ENCODE peak calls at places on chromosomes 11 and 22, in nine cellular contexts. Y, V, Z, N, U, G, H, W and P are unnamed samples. For H3K4me1, the result is how much of the 10 kb centered on the place peaks cover.

GRCh38 chr11:75810637-75811383 is 4.2 kb upstream of the UVRAG start:
- DNase-seq in G (no peak), Y (no peak), N (no peak), V (no peak), U (no peak), H (no peak), W (no peak), Z (no peak), P (no peak)

GRCh38 chr11:69686452-69686851 is 11.3 kb upstream of the LTO1 start:
- DNase-seq in G (no peak), Y (no peak), Z (no peak), U (no peak), H (no peak), V (no peak), N (no peak), W (no peak), P (no peak)

GRCh38 chr11:93571612-93572011 is 28.4 kb upstream of the SMCO4 start:
- DNase-seq in Z (no peak), Y (no peak), V (no peak), N (no peak), H (no peak), U (no peak), G (no peak), W (no peak), P (no peak)

GRCh38 chr11:1208361-1209261 is 14.3 kb upstream of the MUC5B start:
- DNase-seq in Z (peak), Y (peak), U (peak), G (no peak), H (no peak), N (no peak), V (peak), W (peak), P (peak)

GRCh38 chr22:31346733-31347250 is 646 bp upstream of the PATZ1 start:
- DNase-seq in G (peak), U (peak), N (peak), V (peak), H (peak), Y (peak), W (peak), Z (peak), P (no peak)

GRCh38 chr11:59556115-59556882 is 45.0 kb downstream of the OR4D9 start:
- DNase-seq in V (no peak), Z (no peak), N (peak), Y (no peak), U (peak), W (no peak), H (peak), G (peak), P (no peak)

GRCh38 chr11:7672276-7672959 is 882 bp downstream of the CYB5R2 start:
- DNase-seq in H (no peak), U (no peak), Z (no peak), V (no peak), G (no peak), Y (no peak), N (no peak), W (peak), P (no peak)

GRCh38 chr11:79259800-79260199 is 181.0 kb downstream of the TENM4 start:
- DNase-seq in W (no peak), G (no peak), Y (no peak), Z (no peak), U (no peak), N (peak), H (no peak), V (no peak), P (no peak)

GRCh38 chr11:112451250-112451649 is 190.6 kb upstream of the PLET1 start:
- DNase-seq in Z (no peak), W (no peak), N (no peak), H (no peak), U (no peak), V (no peak), Y (no peak), G (no peak), P (no peak)

GRCh38 chr11:95322546-95322945 is 91.5 kb upstream of the SESN3 start:
- DNase-seq in V (no peak), U (no peak), G (peak), N (no peak), W (no peak), H (no peak), Z (no peak), Y (no peak), P (no peak)

GRCh38 chr11:9001736-9002135 is 2.1 kb downstream of the NRIP3 start:
- DNase-seq in N (peak), V (no peak), G (peak), Z (no peak), H (no peak), W (no peak), Y (no peak), U (no peak), P (no peak)

GRCh38 chr11:84518601-84519183 is 1108.5 kb downstream of the DLG2 start:
- DNase-seq in Z (no peak), H (no peak), Y (no peak), W (no peak), U (no peak), G (no peak), V (no peak), N (no peak), P (no peak)
- H3K4me1 ChIP-seq in Z (under half), H (under half), Y (under half), W (under half), U (under half), G (under half), V (under half), N (under half), P (under half)

GRCh38 chr22:49928185-49928495 is 9.7 kb downstream of the CRELD2 start:
- DNase-seq in Z (peak), W (no peak), Y (no peak), H (no peak), V (no peak), N (no peak), G (no peak), U (no peak), P (no peak)
- H3K4me1 ChIP-seq in Z (under half), W (under half), Y (under half), H (under half), V (under half), N (under half), G (under half), U (under half), P (under half)

GRCh38 chr11:118883368-118884071 is at the start of gene CXCR5:
- DNase-seq in N (no peak), W (no peak), H (no peak), U (no peak), V (no peak), Z (no peak), G (peak), Y (no peak), P (no peak)

GRCh38 chr11:118883004-118883367 is 706 bp upstream of the CXCR5 start:
- DNase-seq in U (no peak), G (no peak), Y (no peak), W (no peak), Z (no peak), V (no peak), N (no peak), H (no peak), P (no peak)

GRCh38 chr11:118881130-118881717 is 2.5 kb upstream of the CXCR5 start:
- DNase-seq in V (no peak), W (no peak), H (no peak), N (no peak), G (peak), Y (no peak), U (no peak), Z (no peak), P (no peak)

GRCh38 chr11:118884613-118885274 is 1.1 kb downstream of the CXCR5 start:
- DNase-seq in N (no peak), H (no peak), V (no peak), U (no peak), Y (no peak), W (no peak), G (no peak), Z (no peak), P (no peak)

GRCh38 chr11:118882489-118882888 is 1.2 kb upstream of the CXCR5 start:
- DNase-seq in V (no peak), Z (no peak), W (no peak), G (no peak), Y (no peak), N (no peak), U (no peak), H (no peak), P (no peak)
- H3K4me1 ChIP-seq in V (under half), Z (under half), W (under half), G (under half), Y (under half), N (under half), U (under half), H (under half), P (under half)

GRCh38 chr22:29266564-29267461 is 968 bp downstream of the RHBDD3 start:
- DNase-seq in Z (no peak), G (peak), H (no peak), U (no peak), W (no peak), Y (no peak), V (no peak), N (no peak), P (no peak)

GRCh38 chr22:29265929-29266328 is 1.9 kb downstream of the RHBDD3 start:
- DNase-seq in N (no peak), Y (no peak), G (no peak), U (no peak), W (no peak), V (no peak), H (no peak), Z (no peak), P (no peak)

GRCh38 chr22:29267858-29268510 is at the start of the genes EWSR1 and RHBDD3:
- DNase-seq in Y (peak), N (peak), G (peak), U (peak), Z (peak), W (peak), H (peak), V (peak), P (peak)

GRCh38 chr22:29268511-29269229 is 602 bp downstream of the EWSR1 start:
- DNase-seq in Y (peak), V (peak), U (peak), Z (peak), H (peak), G (peak), W (peak), N (peak), P (no peak)

DNA sequence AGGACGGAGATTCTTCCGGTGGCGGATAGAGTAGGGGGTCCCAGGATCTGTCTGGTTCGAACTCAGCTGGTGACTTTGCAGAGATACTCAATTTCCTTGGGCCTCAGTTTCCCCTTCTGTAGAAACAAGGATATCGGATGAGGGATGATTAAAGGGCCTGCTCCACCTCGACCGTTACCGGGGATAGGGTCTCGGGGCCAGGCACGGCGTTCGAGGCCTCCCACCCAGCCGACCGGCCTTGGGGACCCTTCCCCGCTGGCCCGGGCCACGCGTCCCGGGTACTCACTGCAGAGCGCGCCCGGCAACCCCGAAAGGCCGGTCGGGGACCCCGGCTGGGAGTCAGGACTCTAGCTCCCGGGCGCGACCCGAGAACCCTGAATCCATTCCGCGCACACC is 321 bp downstream of the RHBDD3 start:
- DNase-seq in Z (no peak), Y (no peak), U (no peak), W (no peak), G (no peak), H (no peak), V (no peak), N (no peak), P (no peak)
- H3K4me1 ChIP-seq in Z (under half), Y (under half), U (half or more), W (under half), G (under half), H (under half), V (under half), N (under half), P (half or more)